ENCODE peak calls at places on chromosomes 16 and 17, in four cellular contexts. U is mesenchymal stem cell; R is retina; N is activated CD4-positive, alpha-beta T cell treated with anti-CD3 and anti-CD28 coated beads, Interleukin-2, amount 10 ng/mL, durations not matched to agents 7 days and 5 days. T is an unnamed sample.

GRCh38 chr17:2351269-2351668 is 14.0 kb downstream of the SGSM2 start:
- DNase-seq in U (no peak), R (no peak), N (no peak), T (no peak)

GRCh38 chr16:14672403-14672971 is 21.6 kb downstream of the PLA2G10 start:
- DNase-seq in U (no peak), R (no peak), N (peak), T (no peak)

GRCh38 chr16:21158208-21159110 is at the start of gene LDAF1:
- DNase-seq in U (peak), R (peak), N (peak), T (peak)

GRCh38 chr16:67280090-67281015 is 1.0 kb downstream of the PLEKHG4 start:
- DNase-seq in N (no peak), U (no peak), R (no peak), T (no peak)

GRCh38 chr17:81090361-81091133 is 55.6 kb downstream of the BAIAP2 start:
- DNase-seq in U (peak), R (no peak), N (peak), T (no peak)

GRCh38 chr16:1300664-1301476 is 8.6 kb upstream of the UBE2I start:
- DNase-seq in N (peak), U (peak), R (peak), T (peak)

GRCh38 chr17:80006339-80006720 is 29.3 kb downstream of the TBC1D16 start:
- DNase-seq in R (no peak), U (no peak), N (no peak), T (no peak)

GRCh38 chr17:68182016-68182315 is 65.9 kb upstream of the AMZ2 start:
- DNase-seq in N (no peak), R (no peak), U (no peak), T (no peak)

GRCh38 chr16:30185141-30185682 is 1.8 kb downstream of the CORO1A start:
- DNase-seq in R (no peak), N (no peak), U (no peak), T (no peak)

GRCh38 chr16:89581045-89581695 is 5.6 kb downstream of the CPNE7 start:
- DNase-seq in U (peak), R (no peak), N (no peak), T (peak)

GRCh38 chr17:21218101-21218500 is 4.1 kb upstream of the TMEM11 start:
- DNase-seq in N (no peak), U (no peak), R (no peak), T (peak)

GRCh38 chr17:57294629-57295501 is 38.5 kb downstream of the MSI2 start:
- DNase-seq in N (peak), U (peak), R (no peak), T (peak)

GRCh38 chr16:87790278-87791023 is 24.7 kb upstream of the KLHDC4 start:
- DNase-seq in U (no peak), N (no peak), R (no peak), T (no peak)

GRCh38 chr17:57927048-57927723 is 28.0 kb downstream of the CUEDC1 start:
- DNase-seq in U (no peak), R (peak), N (no peak), T (peak)

GRCh38 chr16:85187447-85187846 is 75.2 kb upstream of the CIBAR2 start:
- DNase-seq in U (no peak), R (no peak), N (no peak), T (no peak)

T was measured in dermis blood vessel endothelial cell.